ENCODE peak calls at places on chromosomes 4 and X, in seven cellular contexts. C, T, L, Y, I, D and X are unnamed samples.

GRCh38 chr4:86595426-86595805 is 1.3 kb downstream of the PTPN13 start:
- DNase-seq in I (peak), C (no peak), Y (no peak), T (no peak), L (peak), D (no peak), X (no peak)

GRCh38 chr4:42637861-42638260 is 19.0 kb downstream of the ATP8A1 start:
- DNase-seq in D (no peak), I (no peak), C (no peak), T (peak), L (no peak), Y (no peak), X (no peak)

GRCh38 chr4:4575284-4576211 is 33.7 kb upstream of the STX18 start:
- DNase-seq in I (peak), T (peak), D (peak), L (peak), C (peak), Y (peak), X (peak)

GRCh38 chrX:51461053-51462050 is 35.0 kb downstream of the NUDT11 start:
- DNase-seq in D (peak), Y (no peak), T (peak), I (peak), L (peak), C (no peak), X (peak)

GRCh38 chr4:5730436-5730835 is 19.4 kb downstream of the EVC start:
- DNase-seq in I (no peak), D (no peak), T (no peak), Y (no peak), L (no peak), C (no peak), X (no peak)

GRCh38 chr4:169941141-169941540 is 85.1 kb downstream of the MFAP3L start:
- DNase-seq in D (no peak), I (no peak), L (no peak), C (no peak), Y (no peak), T (no peak), X (no peak)

GRCh38 chrX:8873956-8874355 is 72.8 kb upstream of the FAM9A start:
- DNase-seq in Y (no peak), I (no peak), T (no peak), D (no peak), C (no peak), L (no peak), X (no peak)

GRCh38 chrX:99705696-99706095 is 704.4 kb downstream of the PCDH19 start:
- DNase-seq in D (no peak), C (no peak), Y (no peak), T (no peak), L (no peak), I (no peak), X (no peak)

GRCh38 chrX:115897956-115898355 is 272.6 kb upstream of the AGTR2 start:
- DNase-seq in L (no peak), D (no peak), T (no peak), C (no peak), I (no peak), Y (no peak), X (no peak)

GRCh38 chr4:16079046-16079445 is 4.8 kb downstream of the PROM1 start:
- DNase-seq in D (no peak), Y (no peak), T (peak), C (no peak), I (no peak), L (no peak), X (no peak)

GRCh38 chr4:123299212-123299651 is 97.4 kb upstream of the SPRY1 start:
- DNase-seq in Y (no peak), I (no peak), T (no peak), D (no peak), C (no peak), L (peak), X (no peak)

GRCh38 chr4:169510617-169511016 is 101.8 kb downstream of the NEK1 start:
- DNase-seq in L (no peak), Y (no peak), I (no peak), D (no peak), C (no peak), T (no peak), X (no peak)

GRCh38 chrX:31483336-31483735 is 411.5 kb upstream of the FTHL17 start:
- DNase-seq in L (peak), D (no peak), T (no peak), C (no peak), Y (no peak), I (no peak), X (no peak)

GRCh38 chrX:123975180-123975579 is 13.7 kb downstream of the STAG2 start:
- DNase-seq in I (no peak), L (peak), T (no peak), C (no peak), D (no peak), Y (no peak), X (no peak)

GRCh38 chrX:41333744-41333993 is 293 bp upstream of the DDX3X start:
- DNase-seq in L (peak), Y (peak), C (no peak), T (peak), I (peak), D (peak), X (peak)

GRCh38 chr4:2378898-2379297 is 39.5 kb downstream of the ZFYVE28 start:
- DNase-seq in L (no peak), Y (no peak), D (no peak), C (no peak), I (no peak), T (no peak), X (no peak)

GRCh38 chr4:177455591-177455990 is 13.4 kb upstream of the AGA start:
- DNase-seq in Y (no peak), C (no peak), L (no peak), D (no peak), I (peak), T (no peak), X (no peak)

GRCh38 chrX:9340619-9341304 is 124.1 kb upstream of the TBL1X start:
- DNase-seq in I (no peak), T (peak), Y (peak), C (peak), L (peak), D (no peak), X (peak)

GRCh38 chr4:36494016-36494415 is 212.6 kb downstream of the DTHD1 start:
- DNase-seq in I (no peak), Y (no peak), D (no peak), T (no peak), L (no peak), C (no peak), X (no peak)

GRCh38 chrX:129540725-129541184 is 696 bp downstream of the OCRL start:
- DNase-seq in D (no peak), C (no peak), T (peak), I (peak), L (peak), Y (no peak), X (peak)

GRCh38 chrX:13101439-13102139 is 57.2 kb upstream of the FAM9C start:
- DNase-seq in I (peak), L (peak), C (no peak), T (no peak), Y (peak), D (no peak), X (peak)

GRCh38 chr4:20658456-20658855 is 41.8 kb upstream of the PACRGL start:
- DNase-seq in Y (no peak), T (no peak), C (no peak), L (no peak), D (no peak), I (no peak), X (no peak)

GRCh38 chr4:3823496-3824341 is 57.5 kb downstream of the ADRA2C start:
- DNase-seq in L (no peak), T (no peak), D (no peak), Y (no peak), I (no peak), C (no peak), X (no peak)

GRCh38 chr4:52889778-52890400 is 27.8 kb downstream of the RASL11B start:
- DNase-seq in I (no peak), L (no peak), Y (no peak), D (no peak), C (no peak), T (no peak), X (no peak)

GRCh38 chr4:6324999-6325790 is 55.5 kb downstream of the WFS1 start:
- DNase-seq in L (peak), Y (no peak), I (peak), C (no peak), T (no peak), D (no peak), X (no peak)

GRCh38 chr4:1767770-1768366 is 25.2 kb upstream of the FGFR3 start:
- DNase-seq in L (peak), Y (no peak), D (no peak), I (peak), C (no peak), T (peak), X (no peak)

GRCh38 chrX:136867518-136867917 is 13.0 kb downstream of the RBMX start:
- DNase-seq in T (no peak), D (no peak), I (no peak), C (no peak), L (no peak), Y (no peak), X (no peak)

GRCh38 chrX:1355800-1356148 is 19.2 kb downstream of the IL3RA start:
- DNase-seq in Y (no peak), L (no peak), I (no peak), T (no peak), D (no peak), C (no peak), X (no peak)

GRCh38 chr4:3323071-3323481 is 30.3 kb downstream of the RGS12 start:
- DNase-seq in T (no peak), Y (no peak), I (no peak), C (no peak), L (peak), D (no peak), X (peak)